ENCODE peak calls at places on chromosome 3, in five cellular contexts. U is NCI-H69; I is fibroblast of the aortic adventitia; D is activated CD4-positive, CD25-positive, alpha-beta regulatory T cell; M is B cell. R is an unnamed sample.

GRCh38 chr3:82208002-82208710 is 446.7 kb upstream of the GBE1 start:
- DNase-seq in M (no peak), U (no peak), I (no peak), D (no peak), R (no peak)

GRCh38 chr3:129378949-129379348 is 49.5 kb downstream of the EFCAB12 start:
- DNase-seq in M (no peak), U (no peak), D (no peak), I (no peak), R (no peak)

GRCh38 chr3:196287066-196287404 is 491 bp downstream of the PCYT1A start:
- DNase-seq in M (no peak), D (no peak), U (peak), I (peak), R (no peak)

GRCh38 chr3:126846316-126846715 is 136.6 kb upstream of the PLXNA1 start:
- DNase-seq in I (peak), U (no peak), D (no peak), M (no peak), R (no peak)

GRCh38 chr3:18424213-18424861 is 802 bp downstream of the SATB1 start:
- DNase-seq in M (no peak), U (peak), D (no peak), I (no peak), R (no peak)

GRCh38 chr3:10442151-10442795 is 63.1 kb downstream of the ATP2B2 start:
- DNase-seq in M (no peak), D (no peak), U (no peak), I (no peak), R (no peak)

GRCh38 chr3:100335137-100335833 is 728 bp downstream of the NIT2 start:
- DNase-seq in M (peak), I (no peak), D (no peak), U (peak), R (peak)

GRCh38 chr3:161038725-161039124 is 66.4 kb downstream of the B3GALNT1 start:
- DNase-seq in D (no peak), U (no peak), M (no peak), I (peak), R (no peak)

GRCh38 chr3:136336329-136337100 is 86.4 kb downstream of the PCCB start:
- DNase-seq in I (peak), D (no peak), M (no peak), U (no peak), R (no peak)

GRCh38 chr3:58824285-58824684 is 157.7 kb upstream of the FAM3D start:
- DNase-seq in D (no peak), M (peak), U (peak), I (peak), R (no peak)

GRCh38 chr3:155634121-155634719 is 110.7 kb downstream of the PLCH1 start:
- DNase-seq in U (no peak), M (no peak), I (no peak), D (no peak), R (no peak)

GRCh38 chr3:87088984-87089841 is 98.3 kb upstream of the VGLL3 start:
- DNase-seq in M (peak), U (peak), D (no peak), I (peak), R (no peak)

GRCh38 chr3:123048480-123049237 is 18.2 kb upstream of the PDIA5 start:
- DNase-seq in M (no peak), D (no peak), I (no peak), U (no peak), R (no peak)

GRCh38 chr3:56137406-56137805 is 330.9 kb downstream of the ERC2 start:
- DNase-seq in D (no peak), I (peak), M (no peak), U (peak), R (no peak)

GRCh38 chr3:196326936-196327335 is 8.9 kb upstream of the DYNLT2B start:
- DNase-seq in U (no peak), D (no peak), I (no peak), M (no peak), R (no peak)

GRCh38 chr3:143814358-143814968 is 33.8 kb downstream of the SLC9A9 start:
- DNase-seq in M (no peak), U (no peak), I (no peak), D (no peak), R (no peak)

GRCh38 chr3:130341388-130341787 is 4.1 kb upstream of the COL6A5 start:
- DNase-seq in M (no peak), U (no peak), I (no peak), D (no peak), R (no peak)

GRCh38 chr3:14598143-14598569 is 53.4 kb upstream of the CCDC174 start:
- DNase-seq in I (peak), D (no peak), U (no peak), M (peak), R (no peak)

GRCh38 chr3:179046497-179047353 is 24.9 kb downstream of the ZMAT3 start:
- DNase-seq in U (no peak), D (no peak), M (peak), I (no peak), R (no peak)

GRCh38 chr3:58383904-58384303 is 49.7 kb downstream of the PDHB start:
- DNase-seq in U (no peak), I (peak), M (no peak), D (no peak), R (no peak)

GRCh38 chr3:192864943-192865342 is 52.7 kb downstream of the MB21D2 start:
- DNase-seq in I (peak), M (no peak), D (no peak), U (no peak), R (no peak)

GRCh38 chr3:39784922-39785321 is 24.5 kb upstream of the MYRIP start:
- DNase-seq in D (no peak), I (no peak), M (no peak), U (no peak), R (no peak)

R was measured in Peyer's patch.